ENCODE peak calls at places on chromosomes 6 and 20, in ten cellular contexts. W, E, U, H, N, G, B, T, S and P are unnamed samples.

GRCh38 chr20:18001131-18001921 is 32.5 kb downstream of the MGME1 start:
- DNase-seq in W (peak), E (peak), U (peak), H (peak), N (peak), G (no peak), B (no peak), T (peak), S (no peak), P (peak)

GRCh38 chr6:161273356-161273751 is 507 bp downstream of the AGPAT4 start:
- DNase-seq in W (no peak), E (no peak), U (peak), H (no peak), N (no peak), G (peak), B (no peak), T (no peak), S (no peak), P (peak)

GRCh38 chr6:2632368-2632767 is 118.4 kb downstream of the MYLK4 start:
- DNase-seq in W (no peak), E (no peak), U (peak), H (no peak), N (no peak), G (no peak), B (no peak), T (no peak), S (no peak), P (no peak)

GRCh38 chr6:9496837-9497236 is 918.0 kb downstream of the TFAP2A start:
- DNase-seq in W (no peak), E (no peak), U (no peak), H (no peak), N (no peak), G (no peak), B (no peak), T (no peak), S (no peak), P (no peak)

GRCh38 chr20:3328501-3328900 is 79.0 kb downstream of the DNAAF9 start:
- DNase-seq in W (no peak), E (no peak), U (no peak), H (no peak), N (no peak), G (no peak), B (no peak), T (no peak), S (no peak), P (no peak)

GRCh38 chr20:45629496-45630100 is at the start of gene WFDC10A:
- DNase-seq in W (peak), E (no peak), U (peak), H (peak), N (peak), G (peak), B (no peak), T (no peak), S (peak), P (peak)

GRCh38 chr6:42301986-42302385 is 84.3 kb upstream of the MRPS10 start:
- DNase-seq in W (no peak), E (no peak), U (no peak), H (no peak), N (no peak), G (no peak), B (no peak), T (no peak), S (no peak), P (no peak)

GRCh38 chr20:48932375-48932941 is 10.9 kb downstream of the ARFGEF2 start:
- DNase-seq in W (no peak), E (no peak), U (peak), H (no peak), N (no peak), G (no peak), B (no peak), T (no peak), S (no peak), P (no peak)

GRCh38 chr6:50236164-50236563 is 186.4 kb upstream of the DEFB112 start:
- DNase-seq in W (no peak), E (no peak), U (no peak), H (no peak), N (no peak), G (no peak), B (no peak), T (no peak), S (no peak), P (no peak)

GRCh38 chr6:18207949-18208348 is 52.7 kb downstream of the KDM1B start:
- DNase-seq in W (no peak), E (no peak), U (no peak), H (no peak), N (no peak), G (no peak), B (no peak), T (no peak), S (no peak), P (no peak)

GRCh38 chr20:32019563-32020463 is 9.6 kb downstream of the CCM2L start:
- DNase-seq in W (no peak), E (no peak), U (no peak), H (no peak), N (no peak), G (no peak), B (no peak), T (no peak), S (no peak), P (no peak)

GRCh38 chr20:33407251-33407650 is 5.9 kb upstream of the CDK5RAP1 start:
- DNase-seq in W (no peak), E (no peak), U (peak), H (no peak), N (no peak), G (peak), B (no peak), T (no peak), S (no peak), P (no peak)

GRCh38 chr6:150372051-150372450 is 3.2 kb downstream of the IYD start:
- DNase-seq in W (no peak), E (no peak), U (no peak), H (no peak), N (no peak), G (no peak), B (no peak), T (no peak), S (no peak), P (no peak)

GRCh38 chr6:20173833-20174796 is 38.2 kb downstream of the MBOAT1 start:
- DNase-seq in W (no peak), E (no peak), U (no peak), H (no peak), N (no peak), G (peak), B (no peak), T (no peak), S (no peak), P (no peak)

GRCh38 chr6:38997128-38997761 is 51.3 kb upstream of the GLP1R start:
- DNase-seq in W (no peak), E (no peak), U (peak), H (peak), N (peak), G (peak), B (no peak), T (no peak), S (no peak), P (peak)

GRCh38 chr6:43089874-43090556 is 13.9 kb downstream of the PTK7 start:
- DNase-seq in W (no peak), E (no peak), U (peak), H (no peak), N (no peak), G (no peak), B (no peak), T (no peak), S (no peak), P (no peak)

GRCh38 chr6:39882567-39882953 is 51.7 kb downstream of the MOCS1 start:
- DNase-seq in W (no peak), E (no peak), U (peak), H (no peak), N (no peak), G (no peak), B (no peak), T (peak), S (no peak), P (no peak)

GRCh38 chr20:34124469-34125249 is 12.6 kb upstream of the EIF2S2 start:
- DNase-seq in W (no peak), E (no peak), U (no peak), H (no peak), N (no peak), G (peak), B (no peak), T (no peak), S (no peak), P (no peak)

GRCh38 chr6:140636698-140637402 is 1262.4 kb upstream of the CITED2 start:
- DNase-seq in W (no peak), E (no peak), U (no peak), H (no peak), N (no peak), G (no peak), B (no peak), T (no peak), S (no peak), P (no peak)

GRCh38 chr20:57782631-57783041 is 72.8 kb upstream of the PMEPA1 start:
- DNase-seq in W (no peak), E (no peak), U (no peak), H (no peak), N (no peak), G (peak), B (no peak), T (no peak), S (no peak), P (no peak)

GRCh38 chr6:132798820-132799538 is 542 bp upstream of the SLC18B1 start:
- DNase-seq in W (peak), E (peak), U (peak), H (peak), N (peak), G (peak), B (no peak), T (peak), S (peak), P (peak)

GRCh38 chr6:132792510-132792909 is 5.9 kb downstream of the SLC18B1 start:
- DNase-seq in W (no peak), E (no peak), U (no peak), H (no peak), N (no peak), G (no peak), B (no peak), T (no peak), S (no peak), P (no peak)

GRCh38 chr6:132797975-132798819 is at the start of gene SLC18B1:
- DNase-seq in W (peak), E (peak), U (peak), H (peak), N (no peak), G (peak), B (no peak), T (peak), S (peak), P (peak)
- TF ChIP-seq POLR2A in W (peak), E (no peak), U (no peak), H (no peak), N (peak), G (no peak), B (no peak), T (no peak), S (no peak), P (no peak)

DNA sequence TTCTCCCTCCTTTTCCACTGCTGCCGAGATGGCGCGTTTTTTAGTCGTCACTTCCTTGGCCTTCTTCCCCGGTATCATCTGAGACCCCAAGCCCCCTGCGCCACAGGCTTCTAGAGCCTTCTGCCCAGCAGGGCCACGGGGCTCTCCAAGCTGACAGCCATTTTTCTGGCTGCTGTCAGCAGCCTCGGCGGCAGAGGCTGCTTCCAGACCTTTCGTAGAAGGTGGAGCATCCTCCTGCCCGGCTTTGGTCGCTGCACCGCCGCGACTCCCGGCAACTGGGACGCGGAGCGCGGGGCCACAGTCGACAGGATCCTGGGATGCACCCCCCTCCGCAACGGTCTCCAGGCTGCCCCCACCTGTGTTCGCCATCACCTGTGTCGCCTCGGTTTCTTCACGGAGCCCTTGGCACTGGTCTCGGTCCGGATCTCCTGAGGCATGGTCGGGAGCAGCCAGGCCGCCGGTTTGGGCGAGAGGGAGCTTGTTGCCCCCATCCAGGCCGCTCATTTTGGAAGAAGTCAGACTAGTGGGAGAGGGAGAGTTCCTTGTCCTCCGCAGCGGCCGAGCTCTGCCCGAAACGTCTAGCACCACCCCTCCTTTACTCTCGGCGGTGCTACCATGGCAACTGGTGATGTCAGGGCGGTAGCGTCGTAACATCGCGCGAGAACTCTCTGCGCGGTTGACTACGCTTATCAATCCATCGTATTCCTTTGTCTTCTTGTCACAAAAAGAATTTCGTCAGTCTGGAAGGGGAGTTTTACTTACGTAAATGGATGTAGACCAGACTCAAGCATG is at the start of gene TSPYL4:
- DNase-seq in W (peak), E (peak), U (peak), H (peak), N (peak), G (peak), B (no peak), T (peak), S (peak), P (peak)
- TF ChIP-seq CTCF in W (no peak), E (no peak), U (no peak), H (no peak), N (no peak), G (no peak), B (no peak), T (no peak), S (no peak), P (no peak)

DNA sequence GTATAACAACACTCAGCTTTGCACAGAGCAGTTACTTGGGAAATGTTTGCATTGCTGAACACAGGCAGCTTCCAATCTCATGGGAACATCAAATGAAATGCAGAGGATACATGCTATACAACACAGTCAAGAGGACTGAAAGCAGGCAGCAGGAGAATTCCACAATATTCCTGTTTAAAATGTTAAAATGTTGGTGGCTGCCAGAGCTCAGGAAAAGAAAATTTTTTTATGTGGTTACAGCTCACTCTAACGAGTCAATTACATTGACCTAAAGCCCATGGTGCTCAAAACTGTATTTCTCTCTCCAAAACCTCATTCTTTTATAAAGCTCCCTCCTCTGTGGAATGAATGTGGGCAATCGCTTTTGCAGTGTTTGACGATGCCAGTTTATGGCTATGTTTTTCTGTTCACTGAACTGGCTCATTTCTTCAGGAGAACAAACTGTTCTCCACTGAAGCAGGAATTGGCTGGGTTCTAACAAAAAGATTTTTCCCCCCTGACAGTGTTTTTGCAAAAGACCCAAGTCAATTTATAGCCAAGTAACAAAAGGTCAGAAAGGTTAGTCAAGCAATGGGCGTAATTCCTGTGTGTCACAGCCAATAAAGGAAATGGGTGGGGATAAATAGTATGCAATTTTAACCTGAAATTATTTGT is 69.0 kb downstream of the ZHX3 start:
- DNase-seq in W (no peak), E (peak), U (no peak), H (no peak), N (no peak), G (no peak), B (no peak), T (no peak), S (no peak), P (peak)
- H3K4me3 ChIP-seq in W (no peak), E (no peak), U (no peak), H (no peak), N (no peak), G (no peak), B (no peak), T (no peak), S (no peak), P (no peak)

GRCh38 chr20:37095108-37095608 is 639 bp downstream of the RBL1 start:
- DNase-seq in W (peak), E (no peak), U (no peak), H (no peak), N (peak), G (peak), B (no peak), T (no peak), S (no peak), P (no peak)

GRCh38 chr20:37090357-37090871 is 5.4 kb downstream of the RBL1 start:
- DNase-seq in W (no peak), E (no peak), U (no peak), H (no peak), N (no peak), G (peak), B (no peak), T (no peak), S (no peak), P (no peak)

GRCh38 chr20:37096415-37097039 is 730 bp upstream of the RBL1 start:
- DNase-seq in W (no peak), E (no peak), U (no peak), H (no peak), N (no peak), G (peak), B (no peak), T (no peak), S (no peak), P (no peak)

DNA sequence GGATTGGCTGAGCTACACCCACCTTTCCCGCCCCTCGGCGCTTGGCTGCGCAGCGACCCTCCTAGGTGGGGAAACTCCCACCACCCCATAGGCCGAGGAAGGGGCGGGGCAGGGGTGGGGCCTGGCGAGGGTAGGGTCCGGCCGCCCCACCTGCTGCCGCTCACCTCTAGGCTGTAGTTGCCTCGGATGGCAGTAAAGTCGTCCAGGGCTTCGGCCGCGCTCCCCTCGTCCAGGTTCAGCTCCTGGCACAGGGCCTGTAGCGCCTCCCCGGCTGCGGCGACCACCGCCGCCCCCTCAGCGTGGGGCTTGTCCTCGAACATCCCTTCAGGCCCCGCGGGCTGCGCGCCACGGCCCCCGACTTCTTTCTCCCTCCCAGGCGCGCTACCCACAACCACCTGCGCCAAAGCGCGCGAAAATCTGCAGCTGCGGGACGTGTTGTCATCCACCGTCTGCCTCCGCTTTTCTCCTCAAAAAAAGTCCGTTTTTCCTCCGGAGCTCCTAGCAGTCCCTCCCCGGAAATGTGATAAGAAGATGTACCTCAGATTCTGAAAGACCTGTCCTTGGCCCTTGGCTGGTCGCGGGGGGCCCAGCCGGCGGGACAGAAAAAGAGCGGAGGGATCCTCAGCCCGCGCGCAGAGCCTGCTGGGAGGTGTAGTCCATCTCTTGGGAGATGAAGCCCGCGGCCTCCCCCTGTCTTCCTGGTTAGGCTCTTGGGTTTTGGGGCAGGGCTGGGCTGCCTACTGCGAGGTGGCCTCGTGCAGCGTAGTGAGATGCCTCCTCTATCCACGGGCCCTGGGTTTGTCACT is at the start of gene RBL1:
- DNase-seq in W (peak), E (peak), U (peak), H (peak), N (peak), G (peak), B (no peak), T (peak), S (peak), P (peak)
- TF ChIP-seq POLR2A in W (peak), E (peak), U (no peak), H (no peak), N (peak), G (peak), B (no peak), T (no peak), S (no peak), P (peak)

DNA sequence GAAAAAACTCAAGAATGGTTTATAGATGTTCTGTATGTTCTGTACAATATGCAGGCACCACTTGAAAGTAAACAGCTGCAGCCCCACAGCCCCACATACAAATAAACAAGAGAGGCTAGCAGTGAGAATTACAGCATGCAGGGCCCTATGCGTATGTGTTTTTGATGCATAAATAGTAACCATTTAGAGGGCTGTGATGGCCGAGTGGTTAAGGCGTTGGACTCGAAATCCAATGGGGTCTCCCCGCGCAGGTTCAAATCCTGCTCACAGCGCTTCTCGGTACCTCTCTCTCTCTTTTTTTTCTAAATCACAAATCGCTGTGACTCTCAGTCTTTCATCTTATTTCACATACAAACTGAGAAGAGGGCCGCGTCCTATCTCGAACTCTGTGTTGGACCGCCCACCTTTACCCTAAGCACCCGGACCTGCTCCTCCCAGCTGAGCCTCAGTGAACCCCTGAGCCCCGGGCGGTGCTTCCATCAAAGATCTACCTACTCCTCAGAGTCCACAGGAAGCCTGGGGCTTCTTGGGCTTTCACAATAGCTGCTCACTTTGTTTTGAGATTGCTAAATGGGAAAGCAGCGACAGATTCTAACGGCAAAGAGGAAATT is 37.7 kb upstream of the PRSS16 start:
- DNase-seq in W (no peak), E (no peak), U (peak), H (no peak), N (peak), G (peak), B (no peak), T (no peak), S (no peak), P (no peak)
- TF ChIP-seq CTCF in W (no peak), E (no peak), U (no peak), H (no peak), N (no peak), G (no peak), B (no peak), T (no peak), S (no peak), P (no peak)

GRCh38 chr6:30883476-30883742 is 910 bp upstream of the DDR1 start:
- DNase-seq in W (no peak), E (no peak), U (no peak), H (no peak), N (no peak), G (no peak), B (no peak), T (no peak), S (no peak), P (no peak)
- H3K4me3 ChIP-seq in W (peak), E (peak), U (no peak), H (peak), N (peak), G (no peak), B (peak), T (no peak), S (peak), P (peak)